ENCODE peak calls at places on chromosomes 12 and 14, in ten cellular contexts. X is adrenal gland; U is coronary artery; L is gastrocnemius medialis; W is heart left ventricle; M is ovary; E is ascending aorta; F is CD8-positive, alpha-beta T cell; I is tibial artery; H is transverse colon. T is an unnamed sample.

GRCh38 chr14:105931808-105932483 is 405.6 kb downstream of the TMEM121 start:
- DNase-seq in U (peak), E (no peak), M (no peak), W (no peak), X (peak), L (no peak), F (no peak), H (no peak), I (peak), T (no peak)

GRCh38 chr12:13094349-13094748 is 9.1 kb downstream of the GSG1 start:
- DNase-seq in M (no peak), W (no peak), I (no peak), H (no peak), E (no peak), U (no peak), L (no peak), F (no peak), X (no peak), T (no peak)

GRCh38 chr12:108611884-108612415 is 14.1 kb upstream of the TMEM119 start:
- DNase-seq in U (no peak), L (no peak), F (peak), X (peak), H (no peak), M (no peak), I (no peak), W (no peak), E (no peak), T (no peak)

GRCh38 chr12:103632554-103633216 is 45.6 kb downstream of the STAB2 start:
- DNase-seq in L (no peak), M (no peak), E (no peak), F (no peak), X (peak), I (no peak), H (peak), W (no peak), U (no peak), T (no peak)

GRCh38 chr12:69873429-69873828 is 48.4 kb downstream of the MYRFL start:
- DNase-seq in E (no peak), F (no peak), H (no peak), U (no peak), I (no peak), X (no peak), L (no peak), M (no peak), W (no peak), T (no peak)

GRCh38 chr14:74475678-74476077 is 17.4 kb downstream of the NPC2 start:
- DNase-seq in I (no peak), F (no peak), U (no peak), W (no peak), H (no peak), M (no peak), E (no peak), X (no peak), L (no peak), T (no peak)

GRCh38 chr12:104342147-104342546 is 38.6 kb downstream of the EID3 start:
- DNase-seq in H (no peak), W (no peak), U (no peak), M (no peak), L (no peak), I (no peak), F (no peak), E (no peak), X (no peak), T (no peak)

GRCh38 chr12:54522213-54522612 is 24.7 kb downstream of the NCKAP1L start:
- DNase-seq in M (no peak), H (no peak), W (no peak), I (no peak), X (no peak), E (no peak), L (no peak), F (no peak), U (no peak), T (no peak)

GRCh38 chr12:47078733-47079364 is 572 bp upstream of the PCED1B start:
- DNase-seq in I (peak), H (peak), U (no peak), X (peak), F (peak), E (peak), M (peak), L (no peak), W (no peak), T (peak)

GRCh38 chr12:544941-545635 is 85.3 kb downstream of the B4GALNT3 start:
- DNase-seq in F (no peak), U (no peak), H (no peak), E (no peak), X (no peak), L (no peak), W (no peak), I (no peak), M (no peak), T (no peak)

GRCh38 chr12:34406228-34406995 is 384.1 kb downstream of the ALG10 start:
- DNase-seq in H (peak), L (peak), X (no peak), U (peak), M (peak), E (peak), I (peak), F (no peak), W (peak), T (no peak)

GRCh38 chr12:16563519-16563918 is 42.4 kb downstream of the LMO3 start:
- DNase-seq in U (no peak), I (no peak), E (no peak), X (no peak), L (no peak), F (no peak), M (no peak), W (no peak), H (no peak), T (no peak)

GRCh38 chr14:75723716-75724115 is 62.7 kb downstream of the TTLL5 start:
- DNase-seq in X (no peak), W (peak), H (no peak), M (no peak), F (no peak), I (no peak), E (no peak), U (no peak), L (no peak), T (no peak)

GRCh38 chr12:84807249-84807648 is 105.3 kb downstream of the SLC6A15 start:
- DNase-seq in F (no peak), X (no peak), U (no peak), I (no peak), E (no peak), M (no peak), H (no peak), W (no peak), L (no peak), T (no peak)

GRCh38 chr14:72332054-72332453 is 399.8 kb downstream of the RGS6 start:
- DNase-seq in W (no peak), U (no peak), F (no peak), H (no peak), E (no peak), M (peak), X (peak), L (no peak), I (no peak), T (peak)

GRCh38 chr12:54974281-54974680 is 10.3 kb downstream of the TESPA1 start:
- DNase-seq in U (no peak), M (no peak), X (no peak), L (no peak), I (no peak), W (no peak), H (no peak), F (no peak), E (no peak), T (no peak)

GRCh38 chr12:104670439-104671406 is 214.0 kb downstream of the CHST11 start:
- DNase-seq in X (peak), H (no peak), W (no peak), M (no peak), L (no peak), I (no peak), U (no peak), E (no peak), F (no peak), T (no peak)

GRCh38 chr12:34219046-34219770 is 196.9 kb downstream of the ALG10 start:
- DNase-seq in I (no peak), F (no peak), W (no peak), H (no peak), X (no peak), E (no peak), U (no peak), L (no peak), M (no peak), T (no peak)

GRCh38 chr12:124510301-124510970 is 57.0 kb downstream of the NCOR2 start:
- DNase-seq in W (no peak), U (no peak), I (no peak), L (peak), E (no peak), F (no peak), H (peak), X (no peak), M (no peak), T (no peak)

GRCh38 chr12:52253391-52254179 is 20.5 kb downstream of the KRT7 start:
- DNase-seq in E (no peak), X (no peak), W (no peak), I (peak), L (peak), F (no peak), U (no peak), M (no peak), H (no peak), T (no peak)

GRCh38 chr14:61671086-61671485 is 24.2 kb upstream of the HIF1A start:
- DNase-seq in U (no peak), W (no peak), E (no peak), F (peak), X (no peak), I (no peak), L (no peak), H (no peak), M (no peak), T (no peak)

GRCh38 chr12:1204581-1205121 is 213.6 kb downstream of the ERC1 start:
- DNase-seq in F (no peak), W (no peak), M (no peak), X (no peak), E (no peak), U (no peak), H (no peak), I (no peak), L (no peak), T (no peak)

GRCh38 chr14:66628646-66629045 is 120.7 kb downstream of the GPHN start:
- DNase-seq in H (no peak), E (no peak), F (no peak), X (no peak), U (no peak), L (no peak), I (no peak), M (no peak), W (no peak), T (no peak)

GRCh38 chr14:94386085-94387031 is 2.0 kb downstream of the SERPINA1 start:
- DNase-seq in I (no peak), M (no peak), H (no peak), F (no peak), L (no peak), U (peak), X (no peak), E (no peak), W (no peak), T (no peak)

GRCh38 chr12:82300611-82301010 is 57.6 kb downstream of the CCDC59 start:
- DNase-seq in M (no peak), H (no peak), U (no peak), F (no peak), E (no peak), L (no peak), W (peak), I (no peak), X (no peak), T (peak)

GRCh38 chr12:42617622-42618021 is 28.1 kb upstream of the PRICKLE1 start:
- DNase-seq in E (no peak), L (no peak), H (no peak), X (no peak), M (no peak), I (no peak), U (no peak), W (no peak), F (no peak), T (no peak)

GRCh38 chr12:119940881-119941280 is 48.2 kb upstream of the BICDL1 start:
- DNase-seq in E (no peak), X (no peak), I (no peak), W (no peak), M (no peak), U (no peak), L (no peak), F (no peak), H (no peak), T (no peak)

GRCh38 chr14:27392153-27392552 is 794.3 kb upstream of the NOVA1 start:
- DNase-seq in E (no peak), U (no peak), I (no peak), L (no peak), W (no peak), H (no peak), X (no peak), M (no peak), F (no peak), T (no peak)
- H3K27ac ChIP-seq in E (no peak), U (no peak), I (no peak), L (no peak), W (no peak), H (no peak), X (no peak), M (no peak), F (no peak), T (no peak)

DNA sequence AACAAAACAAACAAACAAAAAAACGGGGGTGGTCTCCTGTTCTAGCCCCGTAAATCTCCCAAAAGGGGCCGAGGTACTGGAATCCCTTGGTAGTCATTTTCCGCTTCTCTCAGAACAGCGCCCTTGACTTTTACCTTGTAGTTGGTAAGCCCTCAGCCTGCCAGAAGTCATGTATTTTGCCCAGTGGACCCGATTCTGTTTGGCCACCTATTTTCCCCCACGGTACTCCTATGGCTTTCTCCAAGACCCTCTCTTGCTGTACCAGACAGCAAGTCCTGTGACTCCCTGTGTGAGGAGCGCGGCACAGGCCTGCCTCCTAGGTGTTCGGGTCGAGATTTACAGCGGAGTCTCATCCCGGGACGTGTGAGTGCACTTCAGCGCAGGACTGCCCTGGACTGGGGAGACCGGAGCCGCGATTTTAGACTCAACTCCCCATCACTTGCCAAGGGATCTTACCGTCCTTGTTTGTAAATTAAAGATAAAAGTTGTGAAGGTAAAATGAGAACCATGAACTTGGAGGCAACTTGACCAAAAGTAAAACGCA is 1.1 kb upstream of the MBD6 start:
- DNase-seq in M (peak), U (peak), W (peak), F (peak), H (peak), E (no peak), L (peak), I (peak), X (peak), T (peak)
- TF ChIP-seq CTCF in M (no peak), U (no peak), W (no peak), F (no peak), H (no peak), E (no peak), L (no peak), I (no peak), X (no peak), T (no peak)

GRCh38 chr14:63852271-63852816 is 460 bp upstream of the SYNE2 start:
- DNase-seq in U (no peak), X (no peak), H (no peak), L (no peak), M (no peak), E (no peak), W (no peak), I (no peak), F (no peak), T (no peak)
- H3K4me3 ChIP-seq in U (peak), X (peak), H (peak), L (peak), M (peak), E (peak), W (peak), I (peak), F (peak), T (peak)

GRCh38 chr12:115335048-115335447 is 651.1 kb upstream of the TBX3 start:
- DNase-seq in L (peak), W (peak), E (no peak), U (no peak), X (no peak), H (no peak), I (no peak), M (no peak), F (no peak), T (peak)

GRCh38 chr12:115335594-115335993 is 651.6 kb upstream of the TBX3 start:
- DNase-seq in W (peak), E (no peak), X (no peak), I (no peak), U (no peak), H (no peak), L (peak), M (no peak), F (no peak), T (peak)

GRCh38 chr12:115338566-115339294 is 654.8 kb upstream of the TBX3 start:
- DNase-seq in E (no peak), U (no peak), H (no peak), L (no peak), X (no peak), W (no peak), M (no peak), F (no peak), I (no peak), T (no peak)

GRCh38 chr12:115336506-115336905 is 652.5 kb upstream of the TBX3 start:
- DNase-seq in X (no peak), M (no peak), H (no peak), U (no peak), I (no peak), W (no peak), E (no peak), F (no peak), L (no peak), T (no peak)

GRCh38 chr12:115337693-115338543 is 653.9 kb upstream of the TBX3 start:
- DNase-seq in H (peak), X (peak), M (no peak), L (peak), U (peak), E (peak), F (no peak), W (peak), I (peak), T (peak)
- H3K27ac ChIP-seq in H (peak), X (peak), M (no peak), L (peak), U (peak), E (peak), F (no peak), W (peak), I (peak), T (peak)

DNA sequence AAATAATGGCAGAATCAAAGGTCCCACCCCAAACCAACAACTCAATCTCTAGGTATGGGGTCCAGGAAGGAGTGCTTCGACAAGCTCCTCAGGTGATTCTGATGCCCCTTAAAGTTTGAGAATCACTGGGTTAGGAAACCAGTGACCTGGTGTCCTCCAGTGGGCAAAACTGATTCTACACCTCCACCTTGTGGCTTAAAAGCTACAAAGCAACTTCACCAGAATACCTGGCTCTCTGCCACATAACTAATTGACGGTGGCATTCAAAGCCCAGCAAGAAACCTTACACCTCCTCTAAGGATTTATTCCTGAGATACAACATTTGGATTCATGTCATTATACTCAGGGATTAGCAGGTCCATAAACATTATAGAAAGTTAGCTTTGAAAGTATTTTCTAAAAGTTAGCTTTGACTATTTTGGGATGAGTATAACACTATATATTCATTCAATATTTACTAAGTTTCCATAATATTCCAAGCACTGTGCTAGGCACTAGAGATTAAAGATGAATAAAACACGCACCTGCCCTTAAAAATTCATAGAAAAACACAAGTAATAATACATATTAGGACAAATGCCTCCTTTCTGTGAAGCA is 45.4 kb downstream of the DCAF5 start:
- DNase-seq in E (no peak), X (peak), I (no peak), H (peak), W (peak), F (no peak), U (no peak), M (no peak), L (no peak), T (no peak)
- TF ChIP-seq CTCF in E (peak), X (peak), I (peak), H (peak), W (peak), F (peak), U (no peak), M (peak), L (peak), T (peak)

GRCh38 chr12:6280053-6280469 is 30.4 kb upstream of the PLEKHG6 start:
- DNase-seq in H (peak), X (peak), F (no peak), U (no peak), M (peak), I (peak), E (peak), L (peak), W (peak), T (no peak)

GRCh38 chr12:6279631-6280030 is 30.9 kb upstream of the PLEKHG6 start:
- DNase-seq in L (no peak), U (no peak), X (no peak), I (peak), M (no peak), W (no peak), H (no peak), F (no peak), E (no peak), T (no peak)

GRCh38 chr12:6277982-6278438 is 32.5 kb upstream of the PLEKHG6 start:
- DNase-seq in L (peak), H (peak), F (no peak), I (peak), U (no peak), E (no peak), M (peak), W (no peak), X (peak), T (no peak)

GRCh38 chr12:6278439-6279255 is 31.8 kb upstream of the PLEKHG6 start:
- DNase-seq in X (peak), U (peak), L (peak), E (peak), W (peak), M (peak), I (peak), F (peak), H (peak), T (peak)

DNA sequence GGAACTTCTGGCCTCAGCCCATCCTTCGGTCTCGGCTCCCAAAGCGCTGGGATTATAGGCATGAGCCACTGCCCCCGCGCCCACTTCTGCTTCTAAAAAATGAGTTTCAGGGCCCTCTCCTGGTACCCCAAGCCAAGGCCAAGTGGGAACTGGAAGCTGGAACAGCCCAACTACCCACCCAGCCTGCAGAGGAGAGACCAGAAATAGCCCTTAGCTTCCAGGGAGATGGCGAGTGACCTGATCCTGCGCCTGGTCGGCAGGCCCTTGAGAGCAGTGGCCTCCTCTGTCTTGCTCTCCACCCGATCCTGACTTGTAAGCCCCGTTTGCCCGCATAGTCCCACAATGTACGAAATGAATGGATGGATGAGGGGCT is 31.2 kb upstream of the PLEKHG6 start:
- DNase-seq in F (no peak), U (no peak), H (no peak), E (no peak), X (no peak), W (no peak), M (no peak), L (no peak), I (no peak), T (no peak)
- H3K4me3 ChIP-seq in F (no peak), U (peak), H (no peak), E (peak), X (no peak), W (no peak), M (no peak), L (peak), I (peak), T (peak)

DNA sequence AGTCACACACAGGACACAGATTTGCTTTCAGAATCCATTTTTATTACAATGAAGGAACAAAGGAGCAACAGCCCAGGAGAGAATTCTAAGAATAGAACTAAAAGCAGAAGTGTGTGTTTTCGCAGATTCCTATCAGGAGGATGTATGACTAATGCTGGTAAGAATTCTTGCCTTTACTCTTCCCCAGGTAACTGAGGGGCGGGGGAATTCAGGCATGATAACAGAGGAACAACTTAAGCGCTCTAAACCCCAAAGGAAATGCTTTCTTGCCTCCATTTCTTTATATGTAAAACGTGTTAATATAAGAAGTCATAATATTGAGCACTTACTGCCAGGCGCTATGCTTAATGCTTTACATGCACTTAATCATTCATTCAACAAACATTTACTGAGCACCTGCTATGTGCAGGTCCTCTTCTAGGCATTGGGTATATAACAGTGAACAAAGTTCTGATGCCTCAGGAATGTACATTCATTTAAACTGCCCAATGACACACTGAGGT is 4.5 kb downstream of the HCAR1 start:
- DNase-seq in L (no peak), I (no peak), H (no peak), U (no peak), E (no peak), X (no peak), F (no peak), M (no peak), W (no peak), T (no peak)
- H3K27ac ChIP-seq in L (no peak), I (no peak), H (no peak), U (no peak), E (no peak), X (no peak), F (no peak), M (no peak), W (no peak), T (no peak)